ENCODE peak calls at places on chromosomes 12 and 14, in ten cellular contexts. W is IMR-90, F is DND-41, Z is MM.1S, M is fibroblast of lung, H is GM23338, C is astrocyte, X is neural progenitor cell, Y is OCI-LY7, T is K562. I is an unnamed sample. For H3K4me1, the result is how much of the 10 kb centered on the place peaks cover.

GRCh38 chr14:22344673-22345072 is 244.4 kb downstream of the DAD1 start:
- DNase-seq in Z (no peak), F (no peak), M (no peak), T (no peak), X (no peak), C (no peak), W (no peak), H (no peak), Y (no peak), I (no peak)

GRCh38 chr12:22256076-22256475 is 78.4 kb downstream of the ST8SIA1 start:
- DNase-seq in H (no peak), C (no peak), X (no peak), Z (peak), W (peak), T (no peak), M (peak), Y (no peak), F (no peak), I (no peak)

GRCh38 chr14:74569826-74570591 is 42.0 kb downstream of the LTBP2 start:
- DNase-seq in F (no peak), C (no peak), T (no peak), W (peak), H (no peak), X (no peak), Z (no peak), Y (no peak), M (peak), I (peak)

GRCh38 chr14:67487937-67488893 is at the start of gene TMEM229B:
- DNase-seq in Z (peak), C (no peak), W (no peak), F (peak), H (no peak), T (no peak), X (no peak), Y (peak), M (no peak), I (no peak)

GRCh38 chr14:99520571-99521081 is 39.4 kb downstream of the CCNK start:
- DNase-seq in X (no peak), M (no peak), C (no peak), Z (no peak), F (no peak), Y (no peak), T (no peak), H (no peak), W (no peak), I (no peak)

GRCh38 chr12:84638811-84639368 is 273.7 kb downstream of the SLC6A15 start:
- DNase-seq in H (no peak), Z (no peak), Y (no peak), C (peak), T (no peak), W (peak), M (peak), F (no peak), X (no peak), I (peak)

GRCh38 chr14:31692376-31692781 is 131.2 kb downstream of the NUBPL start:
- DNase-seq in H (no peak), C (peak), F (no peak), Y (no peak), Z (peak), T (no peak), W (peak), M (peak), X (no peak), I (no peak)

GRCh38 chr12:52713960-52714886 is 10.9 kb upstream of the KRT77 start:
- DNase-seq in C (no peak), Z (no peak), F (no peak), W (no peak), X (peak), M (no peak), Y (no peak), H (peak), T (peak), I (no peak)

GRCh38 chr14:103801459-103801858 is 45.9 kb downstream of the PPP1R13B start:
- DNase-seq in X (no peak), F (no peak), C (peak), T (no peak), Z (no peak), W (peak), M (peak), H (peak), Y (no peak), I (peak)

GRCh38 chr12:1797011-1797901 is 23.1 kb upstream of the LRTM2 start:
- DNase-seq in Z (peak), M (no peak), X (no peak), Y (no peak), W (no peak), H (peak), F (no peak), C (no peak), T (no peak), I (no peak)

GRCh38 chr14:33210304-33210703 is 271.6 kb downstream of the NPAS3 start:
- DNase-seq in T (peak), F (peak), C (peak), Z (peak), W (peak), H (peak), X (peak), M (peak), Y (no peak), I (no peak)

GRCh38 chr12:94150483-94151225 is 2.3 kb downstream of the PLXNC1 start:
- DNase-seq in M (no peak), Y (no peak), W (no peak), H (peak), X (peak), C (no peak), T (no peak), F (peak), Z (peak), I (no peak)

GRCh38 chr12:2332266-2332665 is 279.5 kb downstream of the CACNA1C start:
- DNase-seq in Z (no peak), C (peak), H (no peak), M (peak), Y (no peak), W (peak), T (no peak), F (no peak), X (no peak), I (no peak)

GRCh38 chr14:31222834-31223233 is 15.2 kb upstream of the HECTD1 start:
- DNase-seq in M (no peak), Y (no peak), X (no peak), C (no peak), Z (no peak), T (no peak), F (no peak), H (no peak), W (no peak), I (no peak)

GRCh38 chr12:80752464-80752863 is 35.8 kb downstream of the MYF5 start:
- DNase-seq in M (no peak), H (no peak), W (peak), Y (no peak), Z (no peak), X (no peak), T (no peak), C (peak), F (no peak), I (no peak)

GRCh38 chr12:80756875-80757274 is 40.2 kb downstream of the MYF5 start:
- DNase-seq in Y (no peak), H (no peak), M (peak), Z (no peak), X (no peak), C (peak), F (no peak), T (no peak), W (peak), I (no peak)

DNA sequence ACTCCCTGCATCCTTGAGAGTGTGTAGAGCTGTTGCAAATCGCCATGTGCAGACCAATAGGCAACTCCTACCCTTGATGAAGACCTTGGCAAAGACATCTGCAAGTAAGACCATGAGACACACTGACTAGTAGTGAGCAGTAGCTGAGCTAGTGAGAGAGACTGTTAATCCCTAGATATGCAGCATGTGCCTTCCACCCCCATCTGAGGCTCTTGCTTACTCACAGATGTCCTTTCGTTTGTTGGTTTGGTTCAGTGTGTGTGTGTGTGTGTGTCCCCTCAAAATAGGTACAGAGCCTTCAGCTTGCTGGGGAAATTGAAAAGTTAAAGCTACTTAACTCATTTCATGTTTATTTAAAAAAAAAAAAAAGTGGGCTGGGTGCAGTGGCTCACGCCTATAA is 37.5 kb downstream of the MYF5 start:
- DNase-seq in F (no peak), C (no peak), X (no peak), H (no peak), T (no peak), Z (no peak), Y (no peak), W (no peak), M (no peak), I (no peak)
- H3K4me2 ChIP-seq in F (no peak), C (no peak), X (no peak), H (no peak), T (no peak), Z (no peak), Y (no peak), W (no peak), M (no peak), I (no peak)

GRCh38 chr12:92927055-92927435 is 2.0 kb downstream of the EEA1 start:
- DNase-seq in Z (peak), H (peak), T (no peak), Y (no peak), M (peak), F (peak), W (peak), X (peak), C (no peak), I (peak)
- TF ChIP-seq CTCF in Z (peak), H (peak), T (peak), Y (peak), M (peak), F (peak), W (peak), X (peak), C (peak), I (peak)

DNA sequence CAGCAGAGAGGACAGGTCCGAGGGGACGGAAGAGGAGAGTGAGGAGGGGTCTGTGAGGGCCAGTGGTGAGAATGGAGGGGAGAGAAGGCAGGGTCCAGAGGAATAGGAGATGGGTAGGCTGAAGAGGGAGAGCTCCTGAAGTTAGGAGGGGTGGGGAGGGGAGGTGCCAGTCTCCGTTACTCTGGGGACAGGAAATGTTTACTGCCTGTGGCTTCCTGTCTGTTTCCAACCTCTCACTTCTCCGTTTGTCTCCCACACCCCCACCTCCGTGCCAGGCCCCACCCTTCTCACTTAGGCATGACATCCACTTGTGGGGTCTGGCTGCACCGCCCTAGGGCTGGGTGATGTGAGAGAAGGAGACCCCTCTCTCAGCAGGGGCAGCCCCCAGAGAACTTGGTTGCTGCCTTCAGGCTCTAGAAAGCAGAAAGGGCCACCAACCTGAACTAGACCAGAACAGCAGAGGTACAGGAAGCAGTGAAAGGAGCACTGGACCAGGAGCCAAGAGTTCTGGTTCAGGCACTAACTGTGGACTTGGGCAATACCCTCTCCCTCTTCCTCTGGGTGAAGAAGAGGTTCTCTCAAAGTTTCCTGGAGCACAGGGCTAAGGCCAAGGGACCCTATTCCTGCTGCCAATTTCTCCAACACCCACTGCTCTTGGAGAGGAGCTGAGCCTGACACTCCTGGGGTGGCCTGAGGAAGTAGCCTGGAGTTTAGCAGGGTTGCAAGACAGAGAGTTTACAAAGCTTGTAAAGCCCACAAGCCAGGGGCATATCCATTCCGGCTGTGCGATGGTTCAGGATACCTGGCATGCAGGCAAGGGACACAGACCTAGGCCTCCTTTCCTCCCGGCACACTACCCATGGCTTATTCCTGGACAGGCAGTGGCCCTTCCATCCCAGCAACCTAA is 5.5 kb downstream of the ITGA5 start:
- DNase-seq in Z (peak), Y (peak), C (peak), F (peak), H (no peak), T (no peak), M (no peak), X (no peak), W (no peak), I (no peak)
- H3K4me1 ChIP-seq in Z (under half), Y (under half), C (under half), F (half or more), H (under half), T (under half), M (under half), X (under half), W (under half), I (half or more)

GRCh38 chr12:96099986-96100385 is 64.6 kb upstream of the LTA4H start:
- DNase-seq in X (no peak), C (no peak), T (no peak), F (peak), W (no peak), Y (peak), M (no peak), Z (no peak), H (no peak), I (no peak)
- H3K4me2 ChIP-seq in X (no peak), C (no peak), T (no peak), F (no peak), W (no peak), Y (no peak), M (no peak), Z (no peak), H (no peak), I (no peak)

GRCh38 chr12:57744194-57744776 is 554 bp upstream of the TSPAN31 start:
- DNase-seq in M (peak), X (no peak), Z (peak), Y (peak), H (no peak), W (peak), F (no peak), T (peak), C (no peak), I (no peak)
- TF ChIP-seq CTCF in M (no peak), X (no peak), Z (no peak), Y (no peak), H (no peak), W (no peak), F (no peak), T (no peak), C (no peak), I (no peak)

DNA sequence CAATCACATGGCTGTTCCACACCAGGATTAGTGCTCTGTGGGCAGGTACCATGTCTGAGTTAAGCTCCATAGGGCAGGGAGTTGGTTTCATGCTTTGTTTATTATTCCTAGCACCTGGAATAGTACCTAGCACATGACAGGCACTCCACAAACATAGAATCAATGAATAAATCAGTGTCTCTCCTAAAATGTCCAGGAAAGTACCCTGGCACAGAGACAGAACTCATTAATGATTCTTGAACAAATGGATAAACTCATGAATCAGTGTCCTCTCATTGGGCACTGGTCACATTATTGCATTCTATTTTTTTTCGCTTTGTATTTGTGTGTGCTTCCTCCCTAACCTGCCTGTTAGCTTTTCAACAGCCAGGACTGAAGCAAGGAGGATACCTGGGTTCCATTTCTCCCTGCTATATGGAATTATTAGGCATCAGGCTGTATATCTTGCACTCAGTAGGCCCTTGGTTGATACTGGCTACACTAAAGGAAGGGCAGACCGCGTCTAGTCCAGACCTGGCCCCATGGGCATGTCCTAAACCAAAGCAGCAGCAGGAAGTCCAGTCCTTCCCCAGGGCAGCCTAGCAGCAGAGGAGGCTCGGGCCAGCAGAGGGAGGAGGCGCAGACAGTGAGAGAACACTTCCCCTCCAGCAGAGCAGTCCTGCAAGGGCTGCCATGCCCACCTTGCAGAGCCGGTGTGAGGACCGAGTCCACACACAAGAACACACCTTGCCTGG is 18.4 kb downstream of the HDAC7 start:
- DNase-seq in H (no peak), X (peak), W (no peak), M (no peak), T (no peak), Y (no peak), Z (no peak), C (no peak), F (no peak), I (no peak)
- H3K4me1 ChIP-seq in H (under half), X (under half), W (under half), M (under half), T (under half), Y (under half), Z (under half), C (under half), F (under half), I (under half)

DNA sequence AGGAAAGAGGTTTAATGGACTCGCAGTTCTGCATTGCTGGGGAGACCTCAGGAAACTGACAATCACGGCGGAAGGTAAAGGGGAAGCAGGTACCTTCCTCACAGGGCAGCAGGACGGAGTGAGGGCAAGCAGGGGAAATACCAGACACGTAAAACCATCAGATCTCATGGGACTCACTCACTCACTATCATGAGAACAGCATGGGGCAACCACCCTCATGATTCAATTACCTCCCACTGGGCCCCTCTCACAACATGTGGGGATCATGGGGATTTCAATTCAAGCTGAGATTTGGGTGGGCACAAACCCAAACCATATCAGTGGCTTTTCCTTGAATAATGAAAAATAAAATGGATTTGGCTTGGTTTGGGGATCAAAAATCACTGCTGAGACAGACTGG is 380.5 kb downstream of the VRK1 start:
- DNase-seq in Y (no peak), X (no peak), M (no peak), C (no peak), T (no peak), F (no peak), H (no peak), W (no peak), Z (no peak), I (no peak)
- H3K4me2 ChIP-seq in Y (no peak), X (no peak), M (no peak), C (no peak), T (no peak), F (no peak), H (no peak), W (no peak), Z (no peak), I (no peak)

GRCh38 chr14:63544641-63545234 is 1.6 kb upstream of the PPP2R5E start:
- DNase-seq in H (no peak), C (no peak), T (peak), F (no peak), M (peak), W (peak), X (no peak), Y (peak), Z (peak), I (no peak)
- TF ChIP-seq CTCF in H (peak), C (peak), T (peak), F (no peak), M (peak), W (peak), X (peak), Y (peak), Z (peak), I (peak)